ENCODE peak calls at places on chromosomes 5 and 9, in eight cellular contexts. I is H1, K is ovary, O is K562, G is breast epithelium, B is IMR-90, A is HCT116, V is prostate gland. Z is an unnamed sample.

GRCh38 chr9:112665347-112665746 is 52.6 kb downstream of the INIP start:
- DNase-seq in I (no peak), K (no peak), O (peak; percentile 42), G (no peak), B (peak; percentile 47), A (no peak), V (no peak), Z (no peak)

GRCh38 chr9:130313103-130313858 is 47.7 kb downstream of the HMCN2 start:
- DNase-seq in I (no peak), K (no peak), O (no peak), G (no peak), B (no peak), A (no peak), V (no peak), Z (no peak)

GRCh38 chr5:61263072-61263471 is 69.0 kb upstream of the ZSWIM6 start:
- DNase-seq in I (no peak), K (no peak), O (no peak), G (no peak), B (no peak), A (no peak), V (no peak), Z (no peak)

GRCh38 chr5:17808566-17808965 is 174.3 kb downstream of the TAF11L14 start:
- DNase-seq in I (no peak), K (no peak), O (no peak), G (no peak), B (no peak), A (no peak), V (no peak), Z (no peak)

GRCh38 chr9:107214915-107215314 is 68.2 kb upstream of the RAD23B start:
- DNase-seq in I (no peak), K (no peak), O (no peak), G (no peak), B (peak; percentile 26), A (no peak), V (no peak), Z (no peak)

GRCh38 chr5:20636686-20637085 is 648.7 kb upstream of the CDH18 start:
- DNase-seq in I (no peak), K (no peak), O (no peak), G (no peak), B (no peak), A (no peak), V (no peak), Z (no peak)

GRCh38 chr5:168877132-168877895 is 298.1 kb upstream of the PANK3 start:
- DNase-seq in I (no peak), K (no peak), O (peak; percentile 3), G (no peak), B (no peak), A (no peak), V (no peak), Z (no peak)

GRCh38 chr9:78365979-78366697 is 69.2 kb downstream of the PSAT1 start:
- DNase-seq in I (no peak), K (no peak), O (no peak), G (no peak), B (peak; percentile 39), A (no peak), V (no peak), Z (no peak)

GRCh38 chr9:130167927-130168326 is 4.3 kb upstream of the NCS1 start:
- DNase-seq in I (no peak), K (no peak), O (no peak), G (no peak), B (no peak), A (no peak), V (no peak), Z (no peak)

GRCh38 chr9:91117959-91118651 is 243.6 kb downstream of the AUH start:
- DNase-seq in I (peak; percentile 74), K (peak; percentile 93), O (peak; percentile 25), G (peak; percentile 24), B (peak; percentile 82), A (no peak), V (peak; percentile 15), Z (no peak)

GRCh38 chr5:66238435-66238834 is 94.3 kb downstream of the SREK1 start:
- DNase-seq in I (no peak), K (no peak), O (no peak), G (no peak), B (no peak), A (no peak), V (no peak), Z (no peak)

GRCh38 chr9:37968228-37968672 is 64.3 kb upstream of the SLC25A51 start:
- DNase-seq in I (no peak), K (no peak), O (peak; percentile 86), G (no peak), B (peak; percentile 63), A (no peak), V (no peak), Z (no peak)

GRCh38 chr5:21806943-21807342 is 1046.2 kb downstream of the CDH12 start:
- DNase-seq in I (no peak), K (no peak), O (no peak), G (no peak), B (peak; percentile 87), A (no peak), V (no peak), Z (no peak)

GRCh38 chr9:89786650-89787049 is 181.8 kb downstream of the GADD45G start:
- DNase-seq in I (no peak), K (no peak), O (no peak), G (no peak), B (no peak), A (no peak), V (peak; percentile 25), Z (no peak)

GRCh38 chr5:17219431-17219830 is 2.0 kb downstream of the BASP1 start:
- DNase-seq in I (no peak), K (no peak), O (no peak), G (no peak), B (no peak), A (no peak), V (no peak), Z (no peak)

DNA sequence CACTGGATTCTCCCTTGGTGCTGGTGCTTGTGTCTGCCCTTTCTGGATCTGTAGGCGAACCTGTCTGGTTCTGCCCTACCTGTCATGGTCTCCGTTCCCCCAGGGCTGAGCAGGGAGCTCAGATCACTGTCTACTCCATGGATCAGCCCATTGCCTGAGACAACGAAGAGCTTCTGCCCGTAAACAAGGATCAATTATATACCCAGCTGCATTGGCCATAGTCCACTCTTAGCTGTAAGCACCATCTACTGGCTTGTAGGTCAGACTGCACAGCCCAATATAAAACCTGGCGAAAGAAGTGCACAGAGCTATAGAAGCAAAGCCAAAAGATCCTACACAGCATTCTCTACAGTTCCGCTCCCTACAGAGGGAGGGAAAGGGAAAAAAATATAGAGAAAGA is 181.5 kb upstream of the RPS23 start:
- DNase-seq in I (no peak), K (no peak), O (no peak), G (no peak), B (no peak), A (no peak), V (no peak), Z (no peak)
- TF ChIP-seq POLR2A in I (no peak), K (no peak), O (no peak), G (no peak), B (no peak), A (no peak), V (no peak), Z (no peak)

DNA sequence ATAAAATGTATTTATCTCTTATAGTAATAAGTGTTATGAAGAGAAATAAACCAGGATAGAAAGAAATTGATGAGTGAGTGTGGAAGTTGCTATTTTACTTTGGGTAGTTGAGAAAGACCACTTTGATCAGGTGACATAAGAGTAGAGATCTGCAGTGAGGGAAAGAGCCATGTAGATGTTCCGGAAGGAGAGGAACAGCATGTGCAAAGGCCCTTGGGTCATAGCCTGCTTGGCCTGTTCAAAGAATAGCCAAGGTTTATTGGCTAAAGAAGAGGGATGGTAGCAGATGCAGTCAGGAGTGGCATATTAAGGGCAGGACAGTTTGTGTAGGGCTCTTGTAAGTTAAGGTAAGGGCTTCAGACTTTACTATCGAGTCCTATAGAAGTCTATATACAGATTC is 3.2 kb downstream of the BTF3 start:
- DNase-seq in I (no peak), K (no peak), O (no peak), G (no peak), B (no peak), A (no peak), V (no peak), Z (no peak)
- TF ChIP-seq POLR2A in I (no peak), K (no peak), O (no peak), G (no peak), B (no peak), A (no peak), V (no peak), Z (no peak)

GRCh38 chr9:14692918-14693861 is at the start of gene ZDHHC21:
- DNase-seq in I (peak; percentile 83), K (peak; percentile 64), O (peak; percentile 52), G (peak; percentile 36), B (peak; percentile 37), A (no peak), V (peak; percentile 67), Z (peak; percentile 60)
- TF ChIP-seq POLR2A in I (no peak), K (no peak), O (no peak), G (no peak), B (no peak), A (peak; percentile 63), V (no peak), Z (peak; percentile 58)

DNA sequence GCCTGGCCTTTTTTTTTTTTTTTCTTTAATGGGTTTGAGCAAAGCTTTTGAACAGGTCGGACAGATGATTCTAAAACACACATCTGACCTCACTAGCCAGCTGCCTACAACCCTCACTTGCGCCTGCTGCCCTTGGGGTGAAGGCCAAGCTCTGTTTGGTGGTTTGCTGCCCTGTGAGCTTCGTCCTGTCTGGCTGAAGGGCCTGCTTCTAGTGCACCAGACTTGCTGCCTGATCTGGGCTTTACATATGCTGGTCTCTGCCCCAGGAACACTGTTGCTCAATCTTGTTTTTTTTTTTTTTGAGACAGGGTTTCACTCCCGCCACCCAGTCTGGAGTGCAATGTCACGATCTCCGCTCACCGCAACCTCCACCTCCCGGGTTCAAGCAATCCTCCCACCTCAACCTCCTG is 16.4 kb upstream of the DOLPP1 start:
- DNase-seq in I (no peak), K (no peak), O (no peak), G (no peak), B (no peak), A (no peak), V (no peak), Z (no peak)
- TF ChIP-seq POLR2A in I (no peak), K (no peak), O (no peak), G (no peak), B (no peak), A (no peak), V (no peak), Z (no peak)

DNA sequence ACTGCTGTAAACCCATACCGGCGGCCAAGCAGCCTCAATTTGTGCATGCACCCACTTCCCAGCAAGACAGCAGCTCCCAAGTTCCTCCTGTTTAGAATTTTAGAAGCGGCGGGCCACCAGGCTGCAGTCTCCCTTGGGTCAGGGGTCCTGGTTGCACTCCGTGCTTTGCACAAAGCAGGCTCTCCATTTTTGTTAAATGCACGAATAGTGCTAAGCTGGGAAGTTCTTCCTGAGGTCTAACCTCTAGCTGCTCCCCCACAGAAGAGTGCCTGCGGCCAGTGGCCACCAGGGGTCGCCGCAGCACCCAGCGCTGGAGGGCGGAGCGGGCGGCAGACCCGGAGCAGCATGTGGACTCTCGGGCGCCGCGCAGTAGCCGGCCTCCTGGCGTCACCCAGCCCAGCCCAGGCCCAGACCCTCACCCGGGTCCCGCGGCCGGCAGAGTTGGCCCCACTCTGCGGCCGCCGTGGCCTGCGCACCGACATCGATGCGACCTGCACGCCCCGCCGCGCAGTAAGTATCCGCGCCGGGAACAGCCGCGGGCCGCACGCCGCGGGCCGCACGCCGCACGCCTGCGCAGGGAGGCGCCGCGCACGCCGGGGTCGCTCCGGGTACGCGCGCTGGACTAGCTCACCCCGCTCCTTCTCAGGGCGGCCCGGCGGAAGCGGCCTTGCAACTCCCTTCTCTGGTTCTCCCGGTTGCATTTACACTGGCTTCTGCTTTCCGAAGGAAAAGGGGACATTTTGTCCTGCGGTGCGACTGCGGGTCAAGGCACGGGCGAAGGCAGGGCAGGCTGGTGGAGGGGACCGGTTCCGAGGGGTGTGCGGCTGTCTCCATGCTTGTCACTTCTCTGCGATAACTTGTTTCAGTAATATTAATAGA is at the start of gene FXN:
- DNase-seq in I (peak; percentile 91), K (peak; percentile 84), O (peak; percentile 84), G (peak; percentile 63), B (peak; percentile 75), A (peak; percentile 56), V (peak; percentile 73), Z (peak; percentile 98)
- TF ChIP-seq POLR2A in I (peak; percentile 80), K (peak; percentile 58), O (peak; percentile 67), G (no peak), B (peak; percentile 62), A (peak; percentile 61), V (peak; percentile 29), Z (peak; percentile 75)